ENCODE peak calls at places on chromosomes 7 and 10, in four cellular contexts. W, M, P and L are unnamed samples.

GRCh38 chr7:44963526-44964290 is 15.1 kb downstream of the MYO1G start:
- DNase-seq in W (no peak), M (no peak), P (no peak), L (no peak)

GRCh38 chr7:133513608-133514007 is 260.7 kb downstream of the EXOC4 start:
- DNase-seq in W (no peak), M (no peak), P (no peak), L (no peak)

GRCh38 chr10:93751832-93752231 is 5.9 kb upstream of the LGI1 start:
- DNase-seq in W (peak; percentile 12), M (no peak), P (no peak), L (peak; percentile 50)

GRCh38 chr7:123415625-123416024 is 118.8 kb downstream of the IQUB start:
- DNase-seq in W (no peak), M (no peak), P (no peak), L (no peak)

GRCh38 chr10:60778978-60779668 is 845 bp downstream of the CDK1 start:
- DNase-seq in W (peak; percentile 51), M (no peak), P (no peak), L (no peak)

GRCh38 chr7:151058766-151059361 is 525 bp upstream of the SLC4A2 start:
- DNase-seq in W (peak; percentile 35), M (no peak), P (no peak), L (no peak)

GRCh38 chr7:28347462-28347861 is 64.9 kb upstream of the CREB5 start:
- DNase-seq in W (no peak), M (no peak), P (no peak), L (no peak)

GRCh38 chr7:128876978-128877755 is 14.5 kb downstream of the ATP6V1F start:
- DNase-seq in W (no peak), M (peak; percentile 21), P (peak; percentile 13), L (no peak)

GRCh38 chr7:149559711-149560110 is 62.1 kb upstream of the ZNF746 start:
- DNase-seq in W (no peak), M (no peak), P (no peak), L (no peak)

GRCh38 chr10:451856-452255 is 237.6 kb downstream of the DIP2C start:
- DNase-seq in W (no peak), M (no peak), P (no peak), L (no peak)

GRCh38 chr10:60099998-60100747 is 193.8 kb upstream of the CCDC6 start:
- DNase-seq in W (peak; percentile 61), M (no peak), P (no peak), L (peak; percentile 26)

GRCh38 chr7:40706829-40707228 is 572.0 kb downstream of the SUGCT start:
- DNase-seq in W (no peak), M (no peak), P (no peak), L (no peak)

GRCh38 chr7:102925962-102926825 is 13.4 kb downstream of the LRRC17 start:
- DNase-seq in W (peak; percentile 50), M (no peak), P (no peak), L (no peak)

GRCh38 chr7:101308245-101309085 is 13.1 kb downstream of the IFT22 start:
- DNase-seq in W (peak; percentile 20), M (no peak), P (no peak), L (no peak)

GRCh38 chr7:27197137-27198042 is 2.5 kb downstream of the HOXA13 start:
- DNase-seq in W (peak; percentile 56), M (no peak), P (no peak), L (no peak)

GRCh38 chr10:77967611-77968022 is 41.1 kb upstream of the DLG5 start:
- DNase-seq in W (no peak), M (no peak), P (no peak), L (no peak)

GRCh38 chr7:5064391-5065106 is 18.9 kb downstream of the RBAK start:
- DNase-seq in W (peak; percentile 7), M (no peak), P (no peak), L (no peak)

GRCh38 chr7:36190447-36191291 is 37.6 kb downstream of the EEPD1 start:
- DNase-seq in W (no peak), M (peak; percentile 53), P (no peak), L (no peak)

GRCh38 chr10:119233123-119233820 is 25.9 kb downstream of the GRK5 start:
- DNase-seq in W (peak; percentile 96), M (no peak), P (no peak), L (no peak)

GRCh38 chr7:102300643-102301211 is 14.1 kb downstream of the SH2B2 start:
- DNase-seq in W (no peak), M (no peak), P (no peak), L (no peak)

GRCh38 chr7:80785961-80786360 is 132.9 kb downstream of the SEMA3C start:
- DNase-seq in W (no peak), M (no peak), P (no peak), L (no peak)

GRCh38 chr10:61994404-61995031 is 93.0 kb downstream of the ARID5B start:
- DNase-seq in W (no peak), M (no peak), P (no peak), L (no peak)

GRCh38 chr10:18340496-18341051 is 200.3 kb downstream of the CACNB2 start:
- DNase-seq in W (no peak), M (peak; percentile 78), P (no peak), L (no peak)

GRCh38 chr10:130010653-130011052 is 46.6 kb upstream of the EBF3 start:
- DNase-seq in W (no peak), M (no peak), P (no peak), L (no peak)

GRCh38 chr10:126437661-126438406 is 49.6 kb upstream of the ADAM12 start:
- DNase-seq in W (no peak), M (no peak), P (no peak), L (no peak)

GRCh38 chr7:6248581-6248980 is 23.8 kb downstream of the CYTH3 start:
- DNase-seq in W (no peak), M (no peak), P (no peak), L (peak; percentile 60)

GRCh38 chr7:101250324-101250723 is 5.4 kb upstream of the FIS1 start:
- DNase-seq in W (no peak), M (no peak), P (no peak), L (no peak)

GRCh38 chr7:1411414-1411813 is 47.9 kb downstream of the MICALL2 start:
- DNase-seq in W (no peak), M (no peak), P (no peak), L (no peak)

GRCh38 chr10:133270773-133271297 is 5.8 kb downstream of the ADAM8 start:
- DNase-seq in W (no peak), M (no peak), P (no peak), L (no peak)

GRCh38 chr7:127995866-127996215 is 35.4 kb downstream of the LRRC4 start:
- DNase-seq in W (no peak), M (no peak), P (no peak), L (no peak)

GRCh38 chr10:32207544-32207943 is 139.4 kb downstream of the EPC1 start:
- DNase-seq in W (peak; percentile 73), M (peak; percentile 42), P (no peak), L (peak; percentile 43)

GRCh38 chr7:92427193-92427592 is 20.1 kb upstream of the GATAD1 start:
- DNase-seq in W (no peak), M (no peak), P (no peak), L (no peak)

GRCh38 chr7:23893942-23894890 is 184.2 kb downstream of the STK31 start:
- DNase-seq in W (no peak), M (no peak), P (no peak), L (no peak)

DNA sequence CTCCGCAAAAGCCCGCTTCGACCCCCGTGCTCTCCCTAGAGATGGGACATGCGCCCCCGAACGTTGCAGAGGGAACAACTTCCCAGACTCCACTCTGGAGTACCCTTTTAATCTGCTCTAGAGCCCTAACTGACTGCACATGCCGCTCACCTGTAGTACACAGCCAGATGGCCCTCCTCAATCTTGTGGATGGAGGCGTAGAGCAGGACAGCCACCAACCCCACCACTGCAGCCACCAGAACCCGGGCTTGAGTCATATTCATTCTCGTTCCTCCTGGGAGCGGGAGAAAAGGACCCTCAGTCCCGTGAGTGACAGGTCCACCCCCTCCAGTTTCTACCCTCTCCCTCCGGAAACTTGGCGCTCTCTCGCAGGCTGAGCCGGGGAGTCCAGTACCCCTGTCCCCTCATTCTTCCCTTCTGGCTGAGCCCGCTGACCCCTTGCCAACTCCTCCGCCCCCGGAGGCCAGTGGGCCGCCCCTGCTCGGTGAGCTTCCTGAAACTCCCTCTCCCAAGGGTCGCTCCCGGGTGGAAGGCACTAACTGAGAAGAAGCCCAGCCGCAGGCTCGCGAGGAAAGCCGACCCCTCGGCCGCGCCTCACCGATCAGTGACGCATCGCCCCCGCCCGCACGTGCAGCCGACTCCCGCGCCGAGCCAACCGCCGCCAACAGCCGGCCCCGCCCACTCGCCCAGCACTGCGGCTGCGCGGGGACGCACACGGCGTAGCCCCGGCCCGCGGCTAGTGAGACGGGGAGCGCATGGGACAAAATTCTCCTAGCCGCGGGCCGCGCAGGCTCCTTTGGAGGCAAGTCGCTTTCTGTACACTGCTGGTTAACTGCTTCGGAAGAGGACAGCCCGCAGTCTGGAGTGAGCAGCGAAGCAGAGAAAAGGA is at the start of gene ERLIN1:
- DNase-seq in W (peak; percentile 95), M (peak; percentile 94), P (peak; percentile 92), L (peak; percentile 88)
- TF ChIP-seq POLR2A in W (peak; percentile 88), M (no peak), P (peak; percentile 58), L (peak; percentile 88)

GRCh38 chr10:76031099-76031498 is 599.7 kb downstream of the LRMDA start:
- DNase-seq in W (no peak), M (no peak), P (no peak), L (no peak)
- TF ChIP-seq POLR2A in W (no peak), M (no peak), P (no peak), L (no peak)

GRCh38 chr10:75405201-75406143 is 3.9 kb upstream of the ZNF503 start:
- DNase-seq in W (no peak), M (no peak), P (peak; percentile 73), L (no peak)
- TF ChIP-seq POLR2A in W (no peak), M (no peak), P (no peak), L (no peak)

GRCh38 chr10:110220383-110220782 is 13.0 kb downstream of the MXI1 start:
- DNase-seq in W (no peak), M (peak; percentile 64), P (peak; percentile 59), L (no peak)

GRCh38 chr10:110219884-110220283 is 12.5 kb downstream of the MXI1 start:
- DNase-seq in W (no peak), M (no peak), P (no peak), L (no peak)

GRCh38 chr10:110221044-110221720 is 13.8 kb downstream of the MXI1 start:
- DNase-seq in W (no peak), M (no peak), P (no peak), L (no peak)

GRCh38 chr10:110222896-110223675 is 15.7 kb downstream of the MXI1 start:
- DNase-seq in W (no peak), M (no peak), P (no peak), L (no peak)

GRCh38 chr10:110221721-110222261 is 14.4 kb downstream of the MXI1 start:
- DNase-seq in W (peak; percentile 48), M (peak; percentile 93), P (peak; percentile 86), L (peak; percentile 83)
- TF ChIP-seq POLR2A in W (no peak), M (no peak), P (peak; percentile 59), L (no peak)

GRCh38 chr7:13990319-13990983 is 985 bp upstream of the ETV1 start:
- DNase-seq in W (peak; percentile 73), M (peak; percentile 53), P (no peak), L (peak; percentile 34)
- TF ChIP-seq POLR2A in W (no peak), M (no peak), P (no peak), L (no peak)

GRCh38 chr7:112206238-112207105 is at the start of the genes DOCK4 and ZNF277:
- DNase-seq in W (peak; percentile 99), M (peak; percentile 99), P (peak; percentile 99), L (peak; percentile 77)
- TF ChIP-seq POLR2A in W (peak; percentile 93), M (peak; percentile 60), P (peak; percentile 47), L (peak; percentile 47)